ENCODE peak calls at places on chromosomes 13 and 19, in six cellular contexts. I, M, J, C, Y and Q are unnamed samples. For H3K4me1, the result is how much of the 10 kb centered on the place peaks cover.

GRCh38 chr19:34452671-34453253 is 24.6 kb downstream of the UBA2 start:
- DNase-seq in C (no peak), M (no peak), I (no peak), J (no peak), Y (no peak), Q (no peak)

GRCh38 chr13:48500652-48501197 is 32.2 kb downstream of the RCBTB2 start:
- DNase-seq in I (no peak), Y (no peak), C (peak), M (peak), J (no peak), Q (no peak)

GRCh38 chr13:45592758-45593157 is 22.8 kb downstream of the ERICH6B start:
- DNase-seq in C (no peak), M (no peak), I (no peak), Y (no peak), J (no peak), Q (no peak)

GRCh38 chr19:31595521-31595920 is 246.3 kb upstream of the TSHZ3 start:
- DNase-seq in Y (no peak), I (no peak), C (no peak), J (no peak), M (no peak), Q (no peak)

GRCh38 chr13:82751221-82751620 is 1131.1 kb downstream of the SLITRK1 start:
- DNase-seq in J (no peak), Y (no peak), M (no peak), I (no peak), C (no peak), Q (no peak)

GRCh38 chr19:43782311-43782660 is 1.5 kb upstream of the KCNN4 start:
- DNase-seq in I (peak), C (no peak), M (no peak), Y (no peak), J (no peak), Q (no peak)

GRCh38 chr19:31214086-31214485 is 135.2 kb downstream of the TSHZ3 start:
- DNase-seq in C (peak), Y (peak), I (peak), M (peak), J (peak), Q (peak)

GRCh38 chr19:19944583-19944880 is 43.8 kb downstream of the ZNF93 start:
- DNase-seq in J (no peak), C (no peak), I (no peak), Y (no peak), M (no peak), Q (no peak)

GRCh38 chr13:99031725-99032298 is 53.9 kb upstream of the DOCK9 start:
- DNase-seq in Y (no peak), I (no peak), J (no peak), M (no peak), C (peak), Q (no peak)

GRCh38 chr19:14089662-14090508 is 666 bp downstream of the SAMD1 start:
- DNase-seq in I (peak), M (peak), Y (peak), J (no peak), C (peak), Q (peak)

GRCh38 chr13:44156294-44156658 is 217.3 kb upstream of the SERP2 start:
- DNase-seq in M (no peak), C (no peak), I (no peak), Y (no peak), J (no peak), Q (no peak)

GRCh38 chr19:2302319-2303208 is 5.4 kb downstream of the LINGO3 start:
- DNase-seq in C (no peak), J (peak), M (no peak), I (peak), Y (no peak), Q (peak)

GRCh38 chr19:37654833-37655688 is at the start of gene ZFP30:
- DNase-seq in I (peak), J (peak), Y (peak), M (peak), C (peak), Q (peak)

GRCh38 chr13:100323937-100324336 is 235.0 kb downstream of the PCCA start:
- DNase-seq in I (no peak), M (no peak), C (no peak), Y (no peak), J (no peak), Q (no peak)

GRCh38 chr19:30363073-30363472 is 9.1 kb upstream of the ZNF536 start:
- DNase-seq in Y (no peak), J (no peak), M (no peak), C (no peak), I (no peak), Q (no peak)

GRCh38 chr19:17755977-17756670 is 4.8 kb downstream of the FCHO1 start:
- DNase-seq in M (peak), I (peak), Y (peak), J (no peak), C (no peak), Q (peak)

GRCh38 chr19:13164370-13165090 is 14.3 kb downstream of the IER2 start:
- DNase-seq in C (peak), M (peak), Y (peak), I (peak), J (peak), Q (peak)

GRCh38 chr19:6276447-6276846 is 3.3 kb downstream of the MLLT1 start:
- DNase-seq in I (peak), J (peak), Y (peak), M (no peak), C (no peak), Q (no peak)

GRCh38 chr19:1251503-1252220 is 3.3 kb downstream of the MIDN start:
- DNase-seq in Y (peak), I (peak), J (peak), C (no peak), M (peak), Q (peak)

GRCh38 chr19:9673912-9674668 is 810 bp downstream of the ZNF562 start:
- DNase-seq in Y (no peak), I (peak), J (no peak), C (peak), M (peak), Q (no peak)

GRCh38 chr13:109271991-109272454 is 514.4 kb downstream of the IRS2 start:
- DNase-seq in Y (no peak), J (no peak), I (peak), M (peak), C (peak), Q (peak)

GRCh38 chr13:71055047-71055446 is 812.0 kb downstream of the DACH1 start:
- DNase-seq in I (no peak), Y (no peak), M (no peak), J (no peak), C (no peak), Q (no peak)

GRCh38 chr19:19860756-19861390 is 4.8 kb upstream of the ZNF253 start:
- DNase-seq in Y (peak), C (no peak), J (no peak), I (peak), M (no peak), Q (no peak)

GRCh38 chr19:55687281-55688172 is 12.5 kb downstream of the EPN1 start:
- DNase-seq in I (no peak), Y (no peak), M (no peak), J (no peak), C (no peak), Q (no peak)

GRCh38 chr19:916645-917322 is 349 bp upstream of the KISS1R start:
- DNase-seq in J (no peak), I (peak), Y (peak), M (no peak), C (no peak), Q (no peak)

GRCh38 chr13:25752957-25753540 is 298.8 kb downstream of the SHISA2 start:
- DNase-seq in M (no peak), C (peak), Y (no peak), J (no peak), I (no peak), Q (no peak)

GRCh38 chr19:49318296-49318695 is 6.7 kb downstream of the SLC6A16 start:
- DNase-seq in Y (no peak), C (no peak), I (no peak), M (no peak), J (no peak), Q (no peak)

GRCh38 chr13:66414196-66414800 is 815.8 kb downstream of the PCDH9 start:
- DNase-seq in C (no peak), M (no peak), J (no peak), Y (no peak), I (no peak), Q (no peak)

GRCh38 chr19:39499082-39499642 is 415 bp downstream of the DLL3 start:
- DNase-seq in J (no peak), Y (peak), C (peak), M (no peak), I (no peak), Q (peak)

DNA sequence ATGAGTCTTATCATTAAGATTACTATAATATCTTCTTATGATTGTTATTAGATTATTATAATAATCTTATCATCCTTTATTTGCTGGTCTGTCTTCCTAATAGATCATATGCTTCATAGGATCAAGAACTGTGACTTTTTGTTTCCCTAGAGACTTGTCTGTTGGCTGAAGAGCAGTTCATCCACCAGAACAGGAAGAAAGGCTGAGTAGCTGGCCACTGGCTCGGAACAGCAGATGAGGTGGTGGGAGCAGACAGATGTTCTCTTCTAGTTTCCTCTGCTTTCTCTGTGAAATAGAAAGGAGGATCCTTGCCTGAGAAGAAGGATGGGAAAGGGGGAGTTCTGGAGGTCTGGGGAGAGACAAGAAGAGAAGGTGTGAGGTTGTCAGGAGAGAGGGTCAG is 120.0 kb downstream of the CCNA1 start:
- DNase-seq in Y (no peak), J (no peak), C (no peak), I (no peak), M (no peak), Q (no peak)
- TF ChIP-seq CTCF in Y (no peak), J (no peak), C (no peak), I (no peak), M (no peak), Q (no peak)

GRCh38 chr13:113856716-113857065 is 7.2 kb downstream of the GAS6 start:
- DNase-seq in M (no peak), J (no peak), C (no peak), I (no peak), Y (no peak), Q (no peak)
- H3K4me1 ChIP-seq in M (under half), J (half or more), C (half or more), I (under half), Y (under half), Q (under half)

DNA sequence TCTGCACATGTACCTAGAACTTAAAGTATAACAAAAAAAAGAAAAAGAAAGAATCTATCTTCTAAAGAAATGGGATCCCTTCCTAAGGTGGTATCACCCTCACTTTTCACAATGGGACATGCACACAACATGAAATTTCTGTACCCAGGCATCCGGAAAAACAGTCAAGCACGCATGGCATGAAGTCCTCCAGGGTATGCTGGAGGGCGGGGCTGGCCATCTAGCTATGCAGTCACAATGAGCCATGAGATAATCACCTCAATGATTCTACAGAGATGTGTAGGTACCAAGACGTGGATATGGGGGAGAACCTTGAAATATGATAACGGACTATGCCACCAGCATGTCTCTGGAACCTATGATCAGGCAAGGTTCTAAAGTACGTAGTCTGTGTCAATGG is 69.8 kb downstream of the CCDC70 start:
- DNase-seq in M (no peak), Y (no peak), J (no peak), I (no peak), C (no peak), Q (no peak)
- TF ChIP-seq CTCF in M (no peak), Y (no peak), J (no peak), I (no peak), C (no peak), Q (no peak)

GRCh38 chr19:3398900-3399278 is 32.5 kb downstream of the NFIC start:
- DNase-seq in J (no peak), C (no peak), M (no peak), I (no peak), Y (no peak), Q (no peak)

GRCh38 chr19:3401004-3401768 is 34.8 kb downstream of the NFIC start:
- DNase-seq in J (no peak), Y (no peak), M (no peak), C (no peak), I (no peak), Q (no peak)

GRCh38 chr19:3397266-3398022 is 31.1 kb downstream of the NFIC start:
- DNase-seq in Y (peak), M (peak), C (peak), J (peak), I (peak), Q (no peak)

GRCh38 chr19:3398114-3398899 is 31.9 kb downstream of the NFIC start:
- DNase-seq in I (no peak), Y (no peak), J (peak), C (no peak), M (no peak), Q (no peak)

GRCh38 chr19:3396881-3397265 is 30.5 kb downstream of the NFIC start:
- DNase-seq in C (no peak), J (no peak), Y (no peak), I (no peak), M (no peak), Q (no peak)
- H3K4me1 ChIP-seq in C (under half), J (half or more), Y (under half), I (under half), M (under half), Q (under half)

GRCh38 chr13:111623743-111624505 is 303.5 kb downstream of the TEX29 start:
- DNase-seq in Y (no peak), J (no peak), M (no peak), I (no peak), C (no peak), Q (no peak)

GRCh38 chr13:111623170-111623569 is 302.7 kb downstream of the TEX29 start:
- DNase-seq in J (no peak), I (peak), C (no peak), M (no peak), Y (no peak), Q (no peak)

GRCh38 chr13:111620586-111620985 is 300.1 kb downstream of the TEX29 start:
- DNase-seq in J (no peak), M (no peak), Y (no peak), C (no peak), I (no peak), Q (no peak)

GRCh38 chr13:111621164-111621563 is 300.7 kb downstream of the TEX29 start:
- DNase-seq in Y (no peak), C (no peak), J (no peak), M (no peak), I (no peak), Q (no peak)

GRCh38 chr13:111622051-111622531 is 301.6 kb downstream of the TEX29 start:
- DNase-seq in Y (no peak), I (no peak), M (no peak), C (no peak), J (no peak), Q (no peak)
- TF ChIP-seq CTCF in Y (no peak), I (no peak), M (no peak), C (no peak), J (no peak), Q (no peak)